ENCODE peak calls at places on chromosomes 16 and 17, in ten cellular contexts. U, C, B, T, A, K, R, Y, J and X are unnamed samples.

GRCh38 chr17:65078441-65079160 is 22.1 kb upstream of the GNA13 start:
- DNase-seq in A (no peak), R (no peak), T (no peak), J (no peak), U (no peak), Y (no peak), C (no peak), B (no peak), K (peak; percentile 91), X (no peak)

GRCh38 chr17:80891096-80892018 is 100.3 kb upstream of the CHMP6 start:
- DNase-seq in B (no peak), C (no peak), U (peak; percentile 33), T (peak; percentile 53), A (no peak), Y (peak; percentile 51), K (peak; percentile 98), J (peak; percentile 20), R (no peak), X (no peak)

GRCh38 chr16:56357291-56357764 is 68.0 kb downstream of the AMFR start:
- DNase-seq in B (no peak), C (no peak), Y (no peak), R (no peak), U (no peak), A (no peak), K (no peak), J (no peak), T (no peak), X (no peak)

GRCh38 chr17:82881900-82882714 is 42.3 kb upstream of the ZNF750 start:
- DNase-seq in J (peak; percentile 82), C (no peak), K (no peak), U (no peak), A (no peak), B (no peak), Y (no peak), R (no peak), T (no peak), X (no peak)

GRCh38 chr17:70074991-70075390 is at the start of gene KCNJ16:
- DNase-seq in U (no peak), Y (no peak), B (no peak), A (no peak), R (no peak), K (no peak), C (peak; percentile 74), T (no peak), J (peak; percentile 92), X (no peak)

GRCh38 chr17:38874505-38875419 is 4.9 kb downstream of the LASP1 start:
- DNase-seq in K (no peak), R (no peak), C (no peak), B (no peak), A (no peak), Y (no peak), T (no peak), U (no peak), J (no peak), X (no peak)

GRCh38 chr17:63445571-63446217 is 412 bp downstream of the CYB561 start:
- DNase-seq in R (peak; percentile 77), K (no peak), C (peak; percentile 56), T (peak; percentile 52), A (peak; percentile 86), U (peak; percentile 39), B (no peak), J (no peak), Y (peak; percentile 41), X (no peak)

GRCh38 chr17:29588561-29589411 is 662 bp downstream of the GIT1 start:
- DNase-seq in B (no peak), A (peak; percentile 57), C (peak; percentile 18), J (no peak), Y (no peak), K (no peak), R (peak; percentile 51), U (no peak), T (peak; percentile 67), X (no peak)

GRCh38 chr16:88941051-88941932 is 35.7 kb downstream of the CBFA2T3 start:
- DNase-seq in C (no peak), B (no peak), T (no peak), U (no peak), R (no peak), A (peak; percentile 79), K (no peak), J (no peak), Y (no peak), X (no peak)

GRCh38 chr16:73329363-73330306 is 281.7 kb upstream of the ZFHX3 start:
- DNase-seq in A (no peak), C (no peak), J (no peak), Y (no peak), T (no peak), B (no peak), K (no peak), U (no peak), R (no peak), X (peak; percentile 11)

GRCh38 chr17:59972778-59973177 is 8.2 kb upstream of the RNFT1 start:
- DNase-seq in U (no peak), C (no peak), A (no peak), Y (no peak), J (no peak), B (no peak), K (no peak), R (no peak), T (no peak), X (no peak)

GRCh38 chr17:36674278-36674650 is 72.9 kb downstream of the MRM1 start:
- DNase-seq in R (no peak), C (no peak), T (no peak), K (peak; percentile 55), Y (no peak), J (no peak), U (no peak), B (no peak), A (no peak), X (no peak)

GRCh38 chr16:80931985-80932720 is 74.5 kb downstream of the CMC2 start:
- DNase-seq in U (no peak), C (no peak), J (peak; percentile 61), R (peak; percentile 60), Y (peak; percentile 37), T (no peak), B (peak; percentile 35), K (peak; percentile 44), A (peak; percentile 8), X (no peak)

GRCh38 chr16:56773531-56773930 is 43.6 kb downstream of the NUP93 start:
- DNase-seq in Y (no peak), B (no peak), K (no peak), U (no peak), C (no peak), T (no peak), A (no peak), J (no peak), R (no peak), X (no peak)

GRCh38 chr16:71937868-71938510 is 42.7 kb downstream of the IST1 start:
- DNase-seq in B (no peak), Y (no peak), J (no peak), T (no peak), K (no peak), R (no peak), A (no peak), C (no peak), U (no peak), X (no peak)

GRCh38 chr16:75307506-75307905 is 56.1 kb upstream of the BCAR1 start:
- DNase-seq in T (no peak), U (no peak), B (no peak), J (no peak), Y (no peak), A (no peak), R (no peak), K (no peak), C (no peak), X (no peak)

GRCh38 chr16:86558355-86559193 is 3.5 kb upstream of the MTHFSD start:
- DNase-seq in K (no peak), U (no peak), J (no peak), A (no peak), C (no peak), R (no peak), B (no peak), T (no peak), Y (no peak), X (no peak)

GRCh38 chr17:37828313-37829124 is 83.7 kb upstream of the HNF1B start:
- DNase-seq in B (no peak), R (no peak), K (peak; percentile 57), U (no peak), C (no peak), T (no peak), Y (no peak), J (no peak), A (no peak), X (no peak)

GRCh38 chr17:27295945-27296344 is 2.0 kb downstream of the WSB1 start:
- DNase-seq in B (no peak), U (no peak), Y (no peak), T (no peak), C (no peak), J (no peak), R (no peak), A (no peak), K (no peak), X (no peak)

GRCh38 chr17:21502301-21502700 is 126.1 kb downstream of the KCNJ12 start:
- DNase-seq in C (no peak), Y (no peak), R (no peak), K (no peak), J (no peak), B (no peak), T (no peak), A (no peak), U (no peak), X (no peak)

GRCh38 chr17:15340966-15341365 is 431 bp downstream of the TEKT3 start:
- DNase-seq in A (no peak), C (no peak), K (no peak), J (no peak), R (peak; percentile 18), U (no peak), T (no peak), Y (no peak), B (no peak), X (no peak)

GRCh38 chr17:81416612-81417011 is 21.4 kb downstream of the BAHCC1 start:
- DNase-seq in A (no peak), Y (no peak), K (no peak), T (no peak), U (no peak), C (no peak), J (no peak), R (no peak), B (no peak), X (no peak)

GRCh38 chr17:53548252-53548651 is 274.5 kb upstream of the KIF2B start:
- DNase-seq in U (no peak), R (no peak), T (no peak), J (no peak), K (no peak), C (no peak), B (no peak), A (no peak), Y (no peak), X (no peak)

GRCh38 chr16:81238296-81239011 is at the start of gene BCO1:
- DNase-seq in B (peak; percentile 9), K (peak; percentile 76), J (peak; percentile 66), U (no peak), Y (no peak), T (no peak), C (peak; percentile 6), A (no peak), R (no peak), X (no peak)

GRCh38 chr17:16439303-16439791 is 24.0 kb downstream of the TRPV2 start:
- DNase-seq in Y (no peak), T (no peak), R (no peak), J (no peak), K (no peak), A (no peak), U (no peak), B (no peak), C (no peak), X (no peak)

GRCh38 chr16:5064915-5065314 is 841 bp downstream of the C16orf89 start:
- DNase-seq in B (no peak), T (no peak), Y (no peak), R (no peak), U (no peak), C (no peak), J (no peak), A (no peak), K (no peak), X (no peak)

GRCh38 chr16:86517652-86518258 is 7.4 kb downstream of the FOXF1 start:
- DNase-seq in T (no peak), C (peak; percentile 7), R (peak; percentile 80), K (peak; percentile 53), Y (no peak), B (peak; percentile 27), J (peak; percentile 68), U (no peak), A (no peak), X (no peak)

GRCh38 chr16:27285676-27286196 is 17.2 kb upstream of the NSMCE1 start:
- DNase-seq in C (no peak), B (no peak), A (no peak), T (no peak), Y (no peak), J (peak; percentile 49), U (no peak), K (no peak), R (no peak), X (no peak)